ENCODE peak calls at places on chromosomes 4 and X, in seven cellular contexts. Y is left cardiac atrium; U is epithelial cell of esophagus; T is activated CD8-positive, alpha-beta memory T cell treated with anti-CD3 and anti-CD28 coated beads for 1 hour; D is fibroblast of pulmonary artery; A is M059J; Q is adrenal gland. E is an unnamed sample.

GRCh38 chrX:314781-315595 is 3.6 kb downstream of the GTPBP6 start:
- DNase-seq in D (peak; percentile 30), Q (no peak), Y (peak; percentile 17), A (no peak), U (no peak), T (no peak), E (no peak)

GRCh38 chrX:19886888-19887531 is 390 bp downstream of the SH3KBP1 start:
- DNase-seq in Y (no peak), Q (no peak), D (no peak), A (peak; percentile 21), U (no peak), T (no peak), E (no peak)

GRCh38 chrX:108811891-108812290 is 75.5 kb upstream of the IRS4 start:
- DNase-seq in Y (no peak), T (no peak), A (no peak), Q (no peak), U (no peak), D (no peak), E (no peak)

GRCh38 chr4:1763550-1764080 is 29.5 kb upstream of the FGFR3 start:
- DNase-seq in U (no peak), Y (peak; percentile 59), Q (peak; percentile 57), A (peak; percentile 51), D (peak; percentile 39), T (no peak), E (peak; percentile 54)

GRCh38 chr4:134364928-134365327 is 163.3 kb upstream of the PABPC4L start:
- DNase-seq in D (no peak), Y (no peak), Q (no peak), A (no peak), U (no peak), T (no peak), E (no peak)

GRCh38 chrX:40581333-40581910 is 652 bp downstream of the ATP6AP2 start:
- DNase-seq in U (peak; percentile 48), D (peak; percentile 36), Q (no peak), T (no peak), Y (no peak), A (peak; percentile 20), E (peak; percentile 3)

GRCh38 chr4:48787031-48787430 is 7.0 kb upstream of the FRYL start:
- DNase-seq in D (peak; percentile 35), A (no peak), Q (no peak), U (no peak), Y (no peak), T (no peak), E (no peak)

GRCh38 chr4:373062-373839 is 35.6 kb downstream of the ZNF141 start:
- DNase-seq in D (no peak), Q (no peak), U (no peak), T (no peak), A (no peak), Y (no peak), E (peak; percentile 12)

GRCh38 chr4:130249002-130249401 is 1153.0 kb downstream of the C4orf33 start:
- DNase-seq in Q (no peak), U (no peak), D (no peak), T (no peak), Y (no peak), A (no peak), E (no peak)

GRCh38 chrX:826026-826425 is 195.4 kb downstream of the SHOX start:
- DNase-seq in U (no peak), T (no peak), Y (no peak), A (no peak), Q (no peak), D (peak; percentile 23), E (peak; percentile 44)

GRCh38 chr4:182447938-182448280 is 204.7 kb downstream of the TENM3 start:
- DNase-seq in D (no peak), U (no peak), Q (no peak), A (no peak), T (no peak), Y (no peak), E (no peak)

GRCh38 chr4:85127653-85128052 is 161.2 kb upstream of the WDFY3 start:
- DNase-seq in Y (peak; percentile 20), U (peak; percentile 56), A (peak; percentile 32), T (no peak), Q (peak; percentile 53), D (peak; percentile 49), E (peak; percentile 22)

GRCh38 chrX:11970935-11971334 is 167.3 kb upstream of the FRMPD4 start:
- DNase-seq in T (no peak), Q (no peak), U (peak; percentile 29), A (peak; percentile 47), D (peak; percentile 42), Y (no peak), E (no peak)

GRCh38 chrX:20128678-20129077 is 12.0 kb upstream of the MAP7D2 start:
- DNase-seq in Q (no peak), D (no peak), T (no peak), U (no peak), Y (no peak), A (no peak), E (no peak)

GRCh38 chr4:1862055-1862911 is 6.3 kb upstream of the LETM1 start:
- DNase-seq in Q (no peak), T (no peak), A (no peak), Y (no peak), U (no peak), D (no peak), E (no peak)

GRCh38 chr4:65968873-65969272 is 298.6 kb upstream of the EPHA5 start:
- DNase-seq in T (no peak), Y (no peak), Q (no peak), A (no peak), U (no peak), D (peak; percentile 71), E (peak; percentile 40)

GRCh38 chrX:68428431-68428830 is 4.9 kb downstream of the OPHN1 start:
- DNase-seq in Q (no peak), A (peak; percentile 45), D (peak; percentile 60), T (no peak), U (peak; percentile 79), Y (no peak), E (peak; percentile 60)

GRCh38 chrX:132023117-132023895 is at the start of gene STK26:
- DNase-seq in A (peak; percentile 80), T (peak; percentile 44), Y (peak; percentile 73), Q (peak; percentile 37), D (peak; percentile 65), U (peak; percentile 84), E (peak; percentile 44)

GRCh38 chr4:22672944-22673343 is 19.8 kb upstream of the GBA3 start:
- DNase-seq in U (no peak), A (no peak), D (no peak), Y (no peak), T (no peak), Q (no peak), E (no peak)

GRCh38 chr4:173511787-173512361 is 18.2 kb downstream of the HAND2 start:
- DNase-seq in T (no peak), A (no peak), Q (no peak), Y (no peak), D (no peak), U (no peak), E (no peak)

GRCh38 chr4:157722146-157722545 is 450.7 kb downstream of the GASK1B start:
- DNase-seq in T (no peak), D (no peak), Q (no peak), Y (no peak), U (peak; percentile 10), A (no peak), E (no peak)

GRCh38 chrX:39174761-39175417 is 373.6 kb downstream of the MID1IP1 start:
- DNase-seq in D (no peak), Y (no peak), A (no peak), U (no peak), Q (no peak), T (no peak), E (no peak)

GRCh38 chr4:44927361-44928061 is 201.2 kb upstream of the GNPDA2 start:
- DNase-seq in U (peak; percentile 43), Q (no peak), A (peak; percentile 14), Y (no peak), D (peak; percentile 54), T (no peak), E (peak; percentile 31)

GRCh38 chrX:69424910-69425309 is 79.2 kb upstream of the NALF2 start:
- DNase-seq in Q (no peak), T (no peak), D (no peak), U (no peak), Y (no peak), A (no peak), E (no peak)

GRCh38 chr4:184648220-184649025 is 824 bp downstream of the CASP3 start:
- DNase-seq in U (peak; percentile 76), T (no peak), A (peak; percentile 66), Q (peak; percentile 59), D (peak; percentile 41), Y (peak; percentile 75), E (peak; percentile 52)

GRCh38 chrX:152904151-152905080 is 6.5 kb downstream of the ZNF185 start:
- DNase-seq in D (peak; percentile 54), T (no peak), U (peak; percentile 68), A (peak; percentile 66), Y (peak; percentile 41), Q (peak; percentile 76), E (peak; percentile 42)

GRCh38 chr4:6172927-6173200 is 27.5 kb downstream of the JAKMIP1 start:
- DNase-seq in T (no peak), Y (no peak), U (no peak), D (no peak), Q (no peak), A (no peak), E (no peak)

GRCh38 chr4:74733760-74734159 is 60.6 kb downstream of the BTC start:
- DNase-seq in Q (no peak), D (no peak), U (no peak), T (no peak), Y (no peak), A (no peak), E (no peak)

GRCh38 chr4:22477136-22477793 is 38.6 kb downstream of the ADGRA3 start:
- DNase-seq in Y (no peak), T (no peak), A (no peak), Q (no peak), D (no peak), U (no peak), E (no peak)

GRCh38 chr4:4558881-4559280 is 17.0 kb upstream of the STX18 start:
- DNase-seq in Q (no peak), U (no peak), T (no peak), A (no peak), D (no peak), Y (no peak), E (no peak)